ENCODE peak calls at places on chromosomes 2 and 18, in seven cellular contexts. One of them, this sample, is unnamed.

GRCh38 chr18:8800445-8800844 is 95.1 kb downstream of the MTCL1 start:
- DNase-seq in mesendoderm: peak; percentile 97
- DNase-seq in colonic mucosa: no peak
- DNase-seq in hepatocyte: peak; percentile 66
- DNase-seq in kidney: no peak
- DNase-seq in CD8-positive, alpha-beta memory T cell: no peak
- DNase-seq in psoas muscle: no peak
- DNase-seq in this sample: no peak

GRCh38 chr2:156779416-156780117 is 343.4 kb downstream of the GPD2 start:
- DNase-seq in mesendoderm: no peak
- DNase-seq in colonic mucosa: peak; percentile 55
- DNase-seq in hepatocyte: peak; percentile 59
- DNase-seq in kidney: no peak
- DNase-seq in CD8-positive, alpha-beta memory T cell: no peak
- DNase-seq in psoas muscle: no peak
- DNase-seq in this sample: no peak

GRCh38 chr2:109371481-109372170 is 242.1 kb downstream of the SEPTIN10 start:
- DNase-seq in mesendoderm: no peak
- DNase-seq in colonic mucosa: peak; percentile 14
- DNase-seq in hepatocyte: no peak
- DNase-seq in kidney: peak; percentile 49
- DNase-seq in CD8-positive, alpha-beta memory T cell: no peak
- DNase-seq in psoas muscle: no peak
- DNase-seq in this sample: no peak

GRCh38 chr2:1790473-1790872 is 46.2 kb upstream of the PXDN start:
- DNase-seq in mesendoderm: no peak
- DNase-seq in colonic mucosa: no peak
- DNase-seq in hepatocyte: no peak
- DNase-seq in kidney: no peak
- DNase-seq in CD8-positive, alpha-beta memory T cell: peak; percentile 4
- DNase-seq in psoas muscle: no peak
- DNase-seq in this sample: no peak

GRCh38 chr18:45617284-45617683 is 2.0 kb downstream of the SLC14A2 start:
- DNase-seq in mesendoderm: no peak
- DNase-seq in colonic mucosa: peak; percentile 90
- DNase-seq in hepatocyte: peak; percentile 79
- DNase-seq in kidney: peak; percentile 94
- DNase-seq in CD8-positive, alpha-beta memory T cell: no peak
- DNase-seq in psoas muscle: peak; percentile 82
- DNase-seq in this sample: peak; percentile 94

GRCh38 chr2:25262288-25262687 is 79.4 kb downstream of the DNMT3A start:
- DNase-seq in mesendoderm: no peak
- DNase-seq in colonic mucosa: no peak
- DNase-seq in hepatocyte: no peak
- DNase-seq in kidney: no peak
- DNase-seq in CD8-positive, alpha-beta memory T cell: no peak
- DNase-seq in psoas muscle: no peak
- DNase-seq in this sample: no peak

GRCh38 chr2:171341394-171341793 is 92.4 kb downstream of the METTL8 start:
- DNase-seq in mesendoderm: no peak
- DNase-seq in colonic mucosa: no peak
- DNase-seq in hepatocyte: no peak
- DNase-seq in kidney: no peak
- DNase-seq in CD8-positive, alpha-beta memory T cell: no peak
- DNase-seq in psoas muscle: no peak
- DNase-seq in this sample: no peak

GRCh38 chr2:42098571-42099430 is 51.0 kb downstream of the PKDCC start:
- DNase-seq in mesendoderm: no peak
- DNase-seq in colonic mucosa: no peak
- DNase-seq in hepatocyte: no peak
- DNase-seq in kidney: peak; percentile 82
- DNase-seq in CD8-positive, alpha-beta memory T cell: no peak
- DNase-seq in psoas muscle: peak; percentile 47
- DNase-seq in this sample: peak; percentile 68

GRCh38 chr2:215644233-215644929 is 208.5 kb upstream of the FN1 start:
- DNase-seq in mesendoderm: no peak
- DNase-seq in colonic mucosa: no peak
- DNase-seq in hepatocyte: no peak
- DNase-seq in kidney: no peak
- DNase-seq in CD8-positive, alpha-beta memory T cell: no peak
- DNase-seq in psoas muscle: peak; percentile 19
- DNase-seq in this sample: no peak

GRCh38 chr2:165289069-165289468 is 49.9 kb downstream of the SCN2A start:
- DNase-seq in mesendoderm: no peak
- DNase-seq in colonic mucosa: no peak
- DNase-seq in hepatocyte: no peak
- DNase-seq in kidney: no peak
- DNase-seq in CD8-positive, alpha-beta memory T cell: no peak
- DNase-seq in psoas muscle: no peak
- DNase-seq in this sample: no peak

GRCh38 chr2:165295643-165296042 is 56.4 kb downstream of the SCN2A start:
- DNase-seq in mesendoderm: no peak
- DNase-seq in colonic mucosa: no peak
- DNase-seq in hepatocyte: no peak
- DNase-seq in kidney: no peak
- DNase-seq in CD8-positive, alpha-beta memory T cell: no peak
- DNase-seq in psoas muscle: no peak
- DNase-seq in this sample: no peak

GRCh38 chr2:165294912-165295311 is 55.7 kb downstream of the SCN2A start:
- DNase-seq in mesendoderm: no peak
- DNase-seq in colonic mucosa: no peak
- DNase-seq in hepatocyte: no peak
- DNase-seq in kidney: no peak
- DNase-seq in CD8-positive, alpha-beta memory T cell: no peak
- DNase-seq in psoas muscle: no peak
- DNase-seq in this sample: no peak

DNA sequence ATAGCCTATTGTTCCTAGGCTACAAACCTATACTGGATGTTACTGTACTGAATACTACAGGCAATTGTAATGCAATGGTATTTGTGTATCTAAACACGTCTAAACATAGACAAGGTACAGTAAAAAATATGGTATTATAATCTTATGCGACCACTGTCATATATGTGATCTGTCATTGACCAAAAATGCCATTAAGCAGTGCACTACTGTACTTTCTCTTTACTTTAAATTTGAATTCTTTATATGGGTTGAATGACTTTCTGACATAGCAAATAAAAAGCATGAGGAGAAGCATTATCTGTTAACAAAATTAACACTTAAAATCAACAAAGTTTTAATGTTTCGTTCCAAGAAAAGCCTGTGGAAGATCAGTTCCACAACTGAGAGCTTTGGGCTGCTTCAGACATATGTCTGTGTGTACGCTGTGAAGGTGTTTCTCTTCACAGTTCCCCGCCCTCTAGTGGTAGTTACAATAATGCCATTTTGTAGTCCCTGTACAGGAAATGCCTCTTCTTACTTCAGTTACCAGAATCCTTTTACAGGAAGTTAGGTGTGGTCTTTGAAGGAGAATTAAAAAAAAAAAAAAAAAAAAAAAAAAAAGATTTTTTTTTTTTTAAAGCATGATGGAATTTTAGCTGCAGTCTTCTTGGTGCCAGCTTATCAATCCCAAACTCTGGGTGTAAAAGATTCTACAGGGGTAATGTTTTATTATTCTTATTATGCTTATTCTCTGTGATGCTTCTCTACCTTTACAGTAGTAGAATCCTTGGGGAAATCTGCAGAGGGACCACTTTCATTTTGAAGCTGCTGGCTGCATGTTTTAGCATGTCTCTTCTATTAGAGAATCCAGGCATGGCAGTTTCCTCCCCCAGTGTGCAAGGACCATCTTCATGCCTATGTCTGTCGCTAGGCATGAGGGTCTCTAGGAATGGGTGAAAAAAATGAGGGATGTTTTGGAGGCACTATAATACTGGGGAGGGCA is 54.5 kb downstream of the SCN2A start:
- DNase-seq in mesendoderm: peak; percentile 94
- DNase-seq in colonic mucosa: peak; percentile 54
- DNase-seq in hepatocyte: peak; percentile 94
- DNase-seq in kidney: no peak
- DNase-seq in CD8-positive, alpha-beta memory T cell: peak; percentile 51
- DNase-seq in psoas muscle: no peak
- DNase-seq in this sample: no peak
- H3K4me1 ChIP-seq in mesendoderm: no peaks in the 10 kb centered on the region
- H3K4me1 ChIP-seq in colonic mucosa: no peaks in the 10 kb centered on the region
- H3K4me1 ChIP-seq in hepatocyte: peaks cover 3% of the 10 kb centered on the region
- H3K4me1 ChIP-seq in kidney: no peaks in the 10 kb centered on the region
- H3K4me1 ChIP-seq in CD8-positive, alpha-beta memory T cell: no peaks in the 10 kb centered on the region
- H3K4me1 ChIP-seq in psoas muscle: no peaks in the 10 kb centered on the region
- H3K4me1 ChIP-seq in this sample: no peaks in the 10 kb centered on the region

GRCh38 chr2:232551289-232551688 is 800 bp downstream of the EIF4E2 start:
- DNase-seq in mesendoderm: no peak
- DNase-seq in colonic mucosa: no peak
- DNase-seq in hepatocyte: no peak
- DNase-seq in kidney: no peak
- DNase-seq in CD8-positive, alpha-beta memory T cell: no peak
- DNase-seq in psoas muscle: no peak
- DNase-seq in this sample: no peak

GRCh38 chr2:232550351-232551261 is at the start of the genes EIF4E2 and TIGD1:
- DNase-seq in mesendoderm: peak; percentile 98
- DNase-seq in colonic mucosa: peak; percentile 94
- DNase-seq in hepatocyte: peak; percentile 97
- DNase-seq in kidney: peak; percentile 98
- DNase-seq in CD8-positive, alpha-beta memory T cell: peak; percentile 92
- DNase-seq in psoas muscle: peak; percentile 96
- DNase-seq in this sample: peak; percentile 98

GRCh38 chr2:232551776-232552175 is 1.3 kb downstream of the EIF4E2 start:
- DNase-seq in mesendoderm: no peak
- DNase-seq in colonic mucosa: no peak
- DNase-seq in hepatocyte: no peak
- DNase-seq in kidney: no peak
- DNase-seq in CD8-positive, alpha-beta memory T cell: no peak
- DNase-seq in psoas muscle: no peak
- DNase-seq in this sample: no peak

GRCh38 chr2:232547991-232548390 is 2.4 kb downstream of the TIGD1 start:
- DNase-seq in mesendoderm: no peak
- DNase-seq in colonic mucosa: no peak
- DNase-seq in hepatocyte: no peak
- DNase-seq in kidney: no peak
- DNase-seq in CD8-positive, alpha-beta memory T cell: no peak
- DNase-seq in psoas muscle: no peak
- DNase-seq in this sample: no peak

DNA sequence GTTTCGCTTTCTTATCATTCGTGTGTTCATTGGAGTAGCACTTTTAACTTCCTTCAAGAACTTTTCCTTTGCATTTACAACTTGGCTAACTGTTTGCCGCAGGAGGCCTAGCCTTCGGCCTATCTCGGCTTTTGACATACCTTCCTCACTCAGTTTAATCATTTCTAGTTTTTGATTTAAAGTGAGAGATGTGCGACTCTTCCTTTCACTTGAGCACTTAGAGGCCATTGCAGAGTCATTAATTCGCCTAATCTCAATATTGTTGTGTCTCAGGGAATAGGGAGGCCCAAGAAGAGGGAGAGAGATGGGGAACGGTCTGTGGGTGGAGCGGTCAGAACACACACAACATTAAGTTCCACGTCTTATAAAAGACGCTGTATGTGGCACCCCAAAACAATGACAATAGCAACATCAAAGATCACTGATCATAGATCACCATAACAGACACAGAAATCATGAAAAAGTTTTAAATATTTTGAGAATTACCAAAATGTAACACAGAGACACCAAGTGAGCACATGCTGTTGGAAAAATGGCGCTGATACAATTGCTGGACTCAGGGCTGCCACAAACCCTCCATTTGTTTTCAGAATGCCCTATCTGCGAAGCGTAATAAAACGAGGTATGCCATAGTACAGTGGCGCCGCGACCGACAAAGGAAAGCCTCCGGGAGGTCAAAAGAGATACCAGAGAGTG is 554 bp downstream of the TIGD1 start:
- DNase-seq in mesendoderm: no peak
- DNase-seq in colonic mucosa: no peak
- DNase-seq in hepatocyte: no peak
- DNase-seq in kidney: no peak
- DNase-seq in CD8-positive, alpha-beta memory T cell: no peak
- DNase-seq in psoas muscle: no peak
- DNase-seq in this sample: no peak
- H3K4me1 ChIP-seq in mesendoderm: peaks cover 4% of the 10 kb centered on the region
- H3K4me1 ChIP-seq in colonic mucosa: peaks cover 8% of the 10 kb centered on the region
- H3K4me1 ChIP-seq in hepatocyte: no peaks in the 10 kb centered on the region
- H3K4me1 ChIP-seq in kidney: peaks cover 16% of the 10 kb centered on the region
- H3K4me1 ChIP-seq in CD8-positive, alpha-beta memory T cell: peaks cover 68% of the 10 kb centered on the region
- H3K4me1 ChIP-seq in psoas muscle: peaks cover 32% of the 10 kb centered on the region
- H3K4me1 ChIP-seq in this sample: no peaks in the 10 kb centered on the region

GRCh38 chr2:71453404-71454220 is at the start of gene DYSF:
- DNase-seq in mesendoderm: peak; percentile 87
- DNase-seq in colonic mucosa: no peak
- DNase-seq in hepatocyte: peak; percentile 42
- DNase-seq in kidney: peak; percentile 76
- DNase-seq in CD8-positive, alpha-beta memory T cell: no peak
- DNase-seq in psoas muscle: peak; percentile 80
- DNase-seq in this sample: peak; percentile 88

GRCh38 chr2:71452565-71452964 is 796 bp upstream of the DYSF start:
- DNase-seq in mesendoderm: peak; percentile 82
- DNase-seq in colonic mucosa: no peak
- DNase-seq in hepatocyte: peak; percentile 41
- DNase-seq in kidney: no peak
- DNase-seq in CD8-positive, alpha-beta memory T cell: no peak
- DNase-seq in psoas muscle: peak; percentile 75
- DNase-seq in this sample: peak; percentile 74

GRCh38 chr2:71451695-71452094 is 1.7 kb upstream of the DYSF start:
- DNase-seq in mesendoderm: no peak
- DNase-seq in colonic mucosa: no peak
- DNase-seq in hepatocyte: no peak
- DNase-seq in kidney: no peak
- DNase-seq in CD8-positive, alpha-beta memory T cell: no peak
- DNase-seq in psoas muscle: no peak
- DNase-seq in this sample: no peak

GRCh38 chr2:71446505-71446904 is 6.9 kb upstream of the DYSF start:
- DNase-seq in mesendoderm: no peak
- DNase-seq in colonic mucosa: no peak
- DNase-seq in hepatocyte: no peak
- DNase-seq in kidney: no peak
- DNase-seq in CD8-positive, alpha-beta memory T cell: no peak
- DNase-seq in psoas muscle: no peak
- DNase-seq in this sample: no peak

DNA sequence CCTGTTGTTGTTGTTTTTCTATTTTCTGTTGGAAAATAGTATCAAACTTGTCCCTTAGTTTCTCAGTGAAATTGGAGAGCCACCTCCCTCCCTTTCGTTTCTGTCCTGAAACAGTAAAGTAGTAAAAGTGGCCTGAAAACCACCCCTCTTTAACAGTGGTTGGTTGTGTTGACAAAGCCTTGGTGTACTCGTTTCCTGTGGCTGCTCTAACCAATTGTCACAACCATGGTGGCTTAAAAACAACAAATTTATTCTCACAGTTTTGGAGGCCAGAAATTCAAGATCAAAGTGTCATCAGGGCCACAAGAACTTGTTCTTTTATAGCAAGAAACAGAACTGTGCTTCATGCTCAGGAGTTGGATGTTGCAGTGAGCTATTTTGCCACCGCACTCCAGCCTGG is 4.0 kb upstream of the DYSF start:
- DNase-seq in mesendoderm: no peak
- DNase-seq in colonic mucosa: no peak
- DNase-seq in hepatocyte: no peak
- DNase-seq in kidney: no peak
- DNase-seq in CD8-positive, alpha-beta memory T cell: no peak
- DNase-seq in psoas muscle: no peak
- DNase-seq in this sample: no peak
- H3K4me1 ChIP-seq in mesendoderm: peaks cover under 1% of the 10 kb centered on the region
- H3K4me1 ChIP-seq in colonic mucosa: peaks cover 4% of the 10 kb centered on the region
- H3K4me1 ChIP-seq in hepatocyte: peaks cover 5% of the 10 kb centered on the region
- H3K4me1 ChIP-seq in kidney: peaks cover 10% of the 10 kb centered on the region
- H3K4me1 ChIP-seq in CD8-positive, alpha-beta memory T cell: peaks cover 19% of the 10 kb centered on the region
- H3K4me1 ChIP-seq in psoas muscle: peaks cover 29% of the 10 kb centered on the region
- H3K4me1 ChIP-seq in this sample: peaks cover 9% of the 10 kb centered on the region

GRCh38 chr2:20141056-20141762 is 83.7 kb downstream of the SDC1 start:
- DNase-seq in mesendoderm: peak; percentile 51
- DNase-seq in colonic mucosa: no peak
- DNase-seq in hepatocyte: peak; percentile 78
- DNase-seq in kidney: peak; percentile 92
- DNase-seq in CD8-positive, alpha-beta memory T cell: no peak
- DNase-seq in psoas muscle: peak; percentile 86
- DNase-seq in this sample: peak; percentile 70
- H3K4me1 ChIP-seq in mesendoderm: peaks cover 2% of the 10 kb centered on the region
- H3K4me1 ChIP-seq in colonic mucosa: no peaks in the 10 kb centered on the region
- H3K4me1 ChIP-seq in hepatocyte: peaks cover 14% of the 10 kb centered on the region
- H3K4me1 ChIP-seq in kidney: peaks cover 5% of the 10 kb centered on the region
- H3K4me1 ChIP-seq in CD8-positive, alpha-beta memory T cell: no peaks in the 10 kb centered on the region
- H3K4me1 ChIP-seq in psoas muscle: no peaks in the 10 kb centered on the region
- H3K4me1 ChIP-seq in this sample: no peaks in the 10 kb centered on the region